ENCODE peak calls at places on chromosomes 7 and 10, in six cellular contexts. M is fibroblast of lung, Y is A549, U is IMR-90, Q is uterus, T is left ventricle myocardium inferior. Z is an unnamed sample.

GRCh38 chr10:73876157-73876556 is 1.8 kb upstream of the CAMK2G start:
- DNase-seq in M (no peak), Y (no peak), U (no peak), Q (no peak), T (no peak), Z (no peak)

GRCh38 chr10:76114556-76114955 is 683.1 kb downstream of the LRMDA start:
- DNase-seq in M (peak; percentile 15), Y (no peak), U (no peak), Q (no peak), T (no peak), Z (no peak)

GRCh38 chr7:96236198-96237039 is 85.5 kb downstream of the SLC25A13 start:
- DNase-seq in M (peak; percentile 94), Y (no peak), U (peak; percentile 95), Q (peak; percentile 75), T (peak; percentile 47), Z (no peak)

GRCh38 chr7:13036256-13036765 is 348.9 kb downstream of the ARL4A start:
- DNase-seq in M (peak; percentile 20), Y (no peak), U (peak; percentile 62), Q (no peak), T (no peak), Z (no peak)

GRCh38 chr7:142379445-142379844 is 121.6 kb upstream of the PRSS58 start:
- DNase-seq in M (no peak), Y (no peak), U (no peak), Q (no peak), T (no peak), Z (no peak)

GRCh38 chr7:82325416-82325815 is 118.2 kb downstream of the CACNA2D1 start:
- DNase-seq in M (peak; percentile 56), Y (no peak), U (peak; percentile 68), Q (no peak), T (no peak), Z (no peak)

GRCh38 chr7:90595801-90596683 is at the start of gene CDK14:
- DNase-seq in M (peak; percentile 71), Y (peak; percentile 44), U (peak; percentile 53), Q (peak; percentile 77), T (peak; percentile 88), Z (peak; percentile 44)

GRCh38 chr7:55533050-55533728 is 39.1 kb downstream of the VOPP1 start:
- DNase-seq in M (peak; percentile 78), Y (no peak), U (peak; percentile 86), Q (no peak), T (no peak), Z (no peak)

GRCh38 chr7:130943336-130943901 is 209.4 kb upstream of the KLF14 start:
- DNase-seq in M (peak; percentile 93), Y (peak; percentile 77), U (peak; percentile 97), Q (no peak), T (no peak), Z (no peak)

GRCh38 chr10:6108631-6109443 is 20.0 kb downstream of the RBM17 start:
- DNase-seq in M (peak; percentile 36), Y (peak; percentile 57), U (peak; percentile 61), Q (no peak), T (no peak), Z (no peak)

GRCh38 chr7:26199301-26200112 is 1.0 kb downstream of the HNRNPA2B1 start:
- DNase-seq in M (peak; percentile 36), Y (peak; percentile 71), U (peak; percentile 54), Q (peak; percentile 70), T (peak; percentile 63), Z (no peak)

GRCh38 chr10:24617771-24618396 is 105.8 kb downstream of the ARHGAP21 start:
- DNase-seq in M (peak; percentile 30), Y (peak; percentile 78), U (peak; percentile 31), Q (peak; percentile 26), T (peak; percentile 52), Z (no peak)

GRCh38 chr10:104080762-104081161 is 4.9 kb downstream of the COL17A1 start:
- DNase-seq in M (peak; percentile 11), Y (peak; percentile 59), U (peak; percentile 26), Q (no peak), T (no peak), Z (no peak)

GRCh38 chr7:93461350-93461749 is 113.2 kb downstream of the CALCR start:
- DNase-seq in M (no peak), Y (peak; percentile 8), U (no peak), Q (no peak), T (no peak), Z (no peak)

GRCh38 chr7:55132890-55133551 is 114.2 kb downstream of the EGFR start:
- DNase-seq in M (peak; percentile 100), Y (peak; percentile 91), U (peak; percentile 100), Q (peak; percentile 61), T (no peak), Z (no peak)

GRCh38 chr10:61140765-61141392 is 196.9 kb upstream of the RHOBTB1 start:
- DNase-seq in M (peak; percentile 57), Y (peak; percentile 69), U (peak; percentile 77), Q (peak; percentile 32), T (no peak), Z (peak; percentile 4)

GRCh38 chr7:83921798-83922607 is 272.6 kb downstream of the SEMA3A start:
- DNase-seq in M (peak; percentile 44), Y (no peak), U (peak; percentile 69), Q (no peak), T (no peak), Z (no peak)

GRCh38 chr10:110857265-110858158 is 14.2 kb upstream of the PDCD4 start:
- DNase-seq in M (peak; percentile 60), Y (no peak), U (peak; percentile 84), Q (no peak), T (no peak), Z (no peak)

GRCh38 chr7:91127974-91128373 is 136.3 kb upstream of the FZD1 start:
- DNase-seq in M (peak; percentile 21), Y (no peak), U (peak; percentile 86), Q (no peak), T (no peak), Z (no peak)

GRCh38 chr10:84204122-84204521 is 9.8 kb downstream of the CDHR1 start:
- DNase-seq in M (no peak), Y (no peak), U (no peak), Q (no peak), T (no peak), Z (no peak)

GRCh38 chr10:21499910-21500577 is 25.4 kb downstream of the SKIDA1 start:
- DNase-seq in M (no peak), Y (no peak), U (no peak), Q (no peak), T (peak; percentile 31), Z (no peak)

GRCh38 chr7:105979405-105979804 is 16.3 kb downstream of the CDHR3 start:
- DNase-seq in M (no peak), Y (no peak), U (no peak), Q (no peak), T (no peak), Z (no peak)

GRCh38 chr10:127190427-127190826 is 6.0 kb downstream of the INSYN2A start:
- DNase-seq in M (no peak), Y (no peak), U (no peak), Q (no peak), T (no peak), Z (no peak)
- H3K4me3 ChIP-seq in M (no peak overlapping the region), Y (no peak overlapping the region), U (no peak overlapping the region), Q (no peak overlapping the region), T (no peak overlapping the region), Z (no peak overlapping the region)

GRCh38 chr7:144011458-144012230 is 11.5 kb downstream of the OR6B1 start:
- DNase-seq in M (no peak), Y (peak; percentile 49), U (peak; percentile 51), Q (no peak), T (no peak), Z (no peak)
- TF ChIP-seq CTCF in M (peak; percentile 37), Y (peak; percentile 54), U (peak; percentile 68), Q (no peak), T (no peak), Z (no peak)

DNA sequence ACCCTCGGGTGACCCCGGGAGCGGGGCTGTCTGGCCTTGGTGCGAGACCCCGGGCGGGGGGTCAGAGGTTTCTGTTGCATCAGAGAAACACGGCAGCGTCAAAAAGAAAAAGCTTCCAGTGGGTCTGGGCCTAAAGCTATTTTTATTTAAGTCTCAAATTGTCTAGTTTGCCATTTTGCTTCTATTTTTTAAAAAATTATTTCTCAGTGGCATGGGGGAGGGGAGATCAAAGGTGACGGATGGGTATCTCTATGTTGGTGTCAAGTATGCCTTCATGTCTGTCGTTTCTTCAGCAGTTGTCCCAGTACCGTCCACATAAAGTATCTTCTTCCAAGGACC is 25.9 kb upstream of the VAX1 start:
- DNase-seq in M (no peak), Y (no peak), U (no peak), Q (no peak), T (no peak), Z (no peak)
- H3K4me3 ChIP-seq in M (no peak overlapping the region), Y (no peak overlapping the region), U (no peak overlapping the region), Q (no peak overlapping the region), T (no peak overlapping the region), Z (no peak overlapping the region)

GRCh38 chr10:9075420-9075819 is 1020.9 kb downstream of the GATA3 start:
- DNase-seq in M (no peak), Y (no peak), U (no peak), Q (no peak), T (no peak), Z (no peak)
- TF ChIP-seq CTCF in M (no peak), Y (no peak), U (no peak), Q (no peak), T (no peak), Z (no peak)

DNA sequence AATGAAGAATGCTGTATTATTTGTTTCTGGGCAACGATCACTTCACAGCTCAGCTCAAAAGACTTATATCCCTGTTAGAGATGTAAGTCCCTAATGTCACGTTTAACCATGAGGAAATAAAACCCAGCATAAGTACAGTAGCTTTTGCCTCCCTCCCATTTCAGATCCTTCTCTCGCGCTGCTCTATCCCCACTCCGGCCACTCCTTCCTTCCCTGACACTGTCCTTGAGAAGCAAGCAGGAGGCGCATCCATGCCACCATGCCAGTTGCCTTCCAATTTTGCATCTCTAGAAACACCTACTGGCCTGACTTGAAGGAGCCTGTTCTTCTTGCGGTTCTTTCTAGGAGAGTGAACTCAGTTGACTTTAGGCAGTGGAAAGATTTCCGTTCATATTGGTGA is 1.2 kb downstream of the FAM180A start:
- DNase-seq in M (no peak), Y (no peak), U (no peak), Q (no peak), T (no peak), Z (no peak)
- H3K4me3 ChIP-seq in M (peak overlapping the region; percentile 86), Y (no peak overlapping the region), U (no peak overlapping the region), Q (peak overlapping the region; percentile 8), T (peak overlapping the region; percentile 62), Z (no peak overlapping the region)